ENCODE peak calls at places on chromosomes 3 and 15, in eight cellular contexts. U is WERI-Rb-1; W is cardiac fibroblast; O is upper lobe of right lung; V is CD4-positive, alpha-beta T cell; P is Peyer's patch; H is neural crest cell; K is HL-60. A is an unnamed sample.

GRCh38 chr3:36175916-36176461 is 204.3 kb upstream of the STAC start:
- DNase-seq in P (no peak), U (peak), H (no peak), W (no peak), V (no peak), K (no peak), O (no peak), A (no peak)

GRCh38 chr15:40344217-40344616 is 3.5 kb upstream of the CCDC9B start:
- DNase-seq in V (no peak), U (no peak), H (no peak), P (no peak), O (peak), W (peak), K (no peak), A (no peak)

GRCh38 chr15:98738689-98739411 is 90.5 kb downstream of the IGF1R start:
- DNase-seq in K (no peak), V (no peak), H (no peak), O (no peak), W (no peak), U (no peak), P (no peak), A (no peak)

GRCh38 chr3:152151216-152151874 is 117.4 kb upstream of the MBNL1 start:
- DNase-seq in K (no peak), P (no peak), H (no peak), O (no peak), U (no peak), W (no peak), V (no peak), A (no peak)

GRCh38 chr15:76169792-76170425 is 110.1 kb downstream of the TMEM266 start:
- DNase-seq in P (no peak), U (no peak), W (no peak), K (no peak), V (no peak), O (no peak), H (no peak), A (no peak)

GRCh38 chr3:94069242-94069813 is 6.5 kb downstream of the NSUN3 start:
- DNase-seq in H (no peak), U (no peak), K (no peak), W (peak), V (no peak), P (no peak), O (no peak), A (no peak)

GRCh38 chr3:196927571-196928453 is 14.5 kb downstream of the NCBP2 start:
- DNase-seq in U (no peak), P (no peak), V (no peak), W (no peak), O (no peak), K (no peak), H (no peak), A (no peak)

GRCh38 chr3:9715127-9715526 is 11.5 kb downstream of the CPNE9 start:
- DNase-seq in W (no peak), U (no peak), H (no peak), P (no peak), V (no peak), O (no peak), K (no peak), A (no peak)

GRCh38 chr15:92820233-92821021 is 79.7 kb upstream of the CHD2 start:
- DNase-seq in O (peak), K (no peak), P (peak), V (peak), H (peak), U (peak), W (peak), A (peak)

GRCh38 chr15:95644476-95644875 is 686.0 kb upstream of the NR2F2 start:
- DNase-seq in P (no peak), H (no peak), K (no peak), O (no peak), U (no peak), W (peak), V (no peak), A (no peak)

GRCh38 chr15:35038655-35039534 is 46.2 kb downstream of the NANOGP8 start:
- DNase-seq in V (no peak), H (no peak), U (no peak), O (no peak), K (no peak), P (no peak), W (peak), A (no peak)

GRCh38 chr3:129822679-129823078 is 70.8 kb downstream of the TMCC1 start:
- DNase-seq in P (no peak), W (peak), O (no peak), K (no peak), U (no peak), H (no peak), V (no peak), A (no peak)

GRCh38 chr3:39184081-39184967 is 8.1 kb downstream of the XIRP1 start:
- DNase-seq in O (no peak), U (no peak), K (no peak), V (no peak), P (peak), W (no peak), H (no peak), A (no peak)

GRCh38 chr3:148084931-148085330 is 612.8 kb upstream of the AGTR1 start:
- DNase-seq in P (no peak), O (no peak), H (no peak), K (no peak), U (no peak), W (no peak), V (no peak), A (no peak)
- TF ChIP-seq CTCF in P (no peak), O (no peak), H (no peak), K (no peak), U (no peak), W (no peak), V (no peak), A (no peak)

DNA sequence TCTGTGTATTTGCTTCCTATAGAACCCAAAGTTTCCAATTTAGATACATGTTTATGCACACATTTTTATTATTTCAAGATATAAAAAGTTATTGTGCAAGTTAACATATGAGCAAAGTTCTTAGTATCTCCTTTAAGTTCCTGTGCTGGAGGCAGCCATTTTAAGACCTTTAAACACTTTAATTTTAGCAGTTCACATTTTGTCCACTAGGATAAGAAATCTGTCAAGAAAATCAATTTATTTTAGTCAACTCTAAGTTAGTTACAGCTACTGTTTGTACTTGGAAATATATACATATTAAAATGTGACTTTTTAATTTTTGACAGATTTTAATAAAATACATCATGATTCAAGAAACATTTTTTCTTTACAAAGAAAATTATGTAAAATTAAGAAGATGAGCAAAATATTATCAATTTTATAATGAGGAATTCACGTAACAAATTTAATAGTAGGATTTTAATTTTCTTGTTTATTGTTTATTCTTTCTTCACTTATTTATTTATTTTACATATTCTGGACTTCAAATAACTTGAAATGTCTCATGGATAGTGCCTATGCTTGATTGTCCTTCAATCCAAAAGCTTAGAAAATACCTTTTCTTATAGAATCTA is 402.6 kb upstream of the GBE1 start:
- DNase-seq in K (peak), O (no peak), W (peak), V (no peak), P (no peak), U (no peak), H (no peak), A (no peak)
- TF ChIP-seq CTCF in K (no peak), O (peak), W (peak), V (no peak), P (no peak), U (no peak), H (peak), A (peak)

DNA sequence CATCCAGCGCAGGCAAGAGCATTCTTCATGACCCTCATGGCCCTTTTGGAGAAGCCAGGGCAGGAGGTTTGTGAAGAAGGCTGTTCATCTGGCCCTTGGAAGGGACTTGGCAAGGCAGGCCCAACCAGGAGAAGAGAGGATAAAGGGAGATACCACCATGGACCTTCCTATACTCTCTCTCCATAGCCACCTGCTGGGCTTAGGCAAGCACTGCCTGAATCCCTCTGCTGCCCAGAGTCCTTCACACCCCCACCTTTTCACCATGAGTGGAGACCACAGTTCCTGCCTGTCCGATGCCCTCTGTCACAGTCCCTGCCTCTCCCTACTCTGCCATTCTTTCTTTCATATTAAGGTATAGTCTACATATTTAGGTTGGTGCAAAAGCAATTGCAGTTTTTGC is 10.6 kb upstream of the SFMBT1 start:
- DNase-seq in H (no peak), V (no peak), W (no peak), O (no peak), U (peak), P (peak), K (no peak), A (no peak)
- TF ChIP-seq CTCF in H (peak), V (no peak), W (peak), O (no peak), U (peak), P (no peak), K (peak), A (no peak)

DNA sequence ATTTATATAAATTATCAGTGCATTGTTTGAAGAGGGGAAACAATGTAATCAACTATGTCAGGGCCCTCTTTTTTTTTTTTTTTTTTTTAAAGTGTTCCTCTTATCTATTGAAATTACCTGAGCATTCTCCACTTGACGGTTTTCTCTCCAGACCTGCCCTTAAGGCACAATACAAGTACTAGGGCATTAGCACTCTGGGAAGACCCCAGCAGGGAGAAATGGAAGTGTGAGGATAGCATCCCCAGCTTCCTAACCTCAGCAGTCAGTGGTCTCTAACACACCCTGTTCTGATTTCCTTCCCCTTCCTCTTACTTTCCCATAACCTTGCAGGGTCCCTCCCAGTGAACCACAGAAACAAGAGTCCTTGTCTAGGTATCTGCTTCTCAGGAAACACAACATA is 458.3 kb upstream of the ARL6 start:
- DNase-seq in V (no peak), H (no peak), U (no peak), K (no peak), O (no peak), P (no peak), W (no peak), A (no peak)
- TF ChIP-seq CTCF in V (no peak), H (no peak), U (no peak), K (no peak), O (no peak), P (no peak), W (no peak), A (no peak)

DNA sequence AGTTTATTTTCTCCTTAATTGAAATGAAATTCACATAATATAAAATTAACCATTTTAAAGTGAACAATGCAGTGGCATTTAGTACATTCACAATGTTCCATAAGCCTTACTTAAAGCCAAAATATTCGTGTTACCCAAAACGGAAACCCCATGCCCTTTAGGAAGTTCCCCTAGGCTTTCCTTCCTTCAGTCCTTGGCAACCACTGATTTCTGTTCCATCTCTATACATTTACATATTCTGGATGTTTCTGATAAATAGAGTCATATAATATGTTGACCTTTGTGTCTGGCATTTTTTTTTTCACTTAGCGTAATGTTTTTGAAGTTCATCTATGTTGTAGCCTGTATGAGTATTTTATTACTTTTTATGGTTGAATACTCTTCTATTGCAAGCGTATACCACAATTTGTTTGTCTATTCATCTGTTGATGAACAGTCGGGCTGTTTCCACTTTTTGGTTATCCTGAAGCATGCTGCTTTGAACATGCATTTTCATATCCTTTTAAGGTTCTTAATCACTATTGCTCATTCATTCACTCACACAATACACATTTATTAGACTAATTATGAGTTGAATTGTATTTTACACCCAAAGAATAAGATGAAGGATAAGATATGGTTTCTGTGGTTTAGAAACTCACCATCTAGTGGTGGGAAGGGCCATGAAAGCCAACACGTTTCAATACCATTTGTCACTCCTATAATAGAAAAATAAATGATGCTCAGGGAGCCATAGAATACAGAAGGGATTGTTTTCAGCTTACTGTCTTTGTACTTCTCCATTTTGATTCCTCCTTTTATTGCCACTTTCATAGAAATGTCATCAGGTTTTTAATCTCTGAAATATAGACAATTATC is 408.2 kb upstream of the CBLB start:
- DNase-seq in K (no peak), W (no peak), V (no peak), H (no peak), P (no peak), O (no peak), U (no peak), A (no peak)
- TF ChIP-seq CTCF in K (no peak), W (no peak), V (no peak), H (no peak), P (no peak), O (no peak), U (no peak), A (no peak)

GRCh38 chr15:90463381-90463780 is 66.3 kb upstream of the CRTC3 start:
- DNase-seq in O (no peak), K (no peak), V (no peak), H (no peak), P (no peak), U (no peak), W (peak), A (no peak)
- TF ChIP-seq CTCF in O (no peak), K (no peak), V (no peak), H (no peak), P (no peak), U (no peak), W (no peak), A (no peak)

GRCh38 chr3:38117748-38118420 is 19.0 kb downstream of the ACAA1 start:
- DNase-seq in K (peak), O (peak), P (peak), H (peak), V (peak), U (peak), W (peak), A (peak)
- TF ChIP-seq CTCF in K (peak), O (peak), P (peak), H (peak), V (peak), U (peak), W (peak), A (peak)